ENCODE peak calls at places on chromosome 1, in seven cellular contexts. One of them, this sample, is unnamed.
A peak's percentile ranks its signal among the peaks of the same experiment; 100 is the strongest.

GRCh38 chr1:163959622-163960021 is 599.4 kb upstream of the PBX1 start:
- DNase-seq in psoas muscle: no peak
- DNase-seq in mesothelial cell of epicardium: no peak
- DNase-seq in spleen: no peak
- DNase-seq in ovary: no peak
- DNase-seq in glutamatergic neuron: no peak
- DNase-seq in hepatocyte: no peak
- DNase-seq in this sample: no peak

GRCh38 chr1:175015243-175015642 is 8.0 kb downstream of the MRPS14 start:
- DNase-seq in psoas muscle: no peak
- DNase-seq in mesothelial cell of epicardium: no peak
- DNase-seq in spleen: no peak
- DNase-seq in ovary: no peak
- DNase-seq in glutamatergic neuron: no peak
- DNase-seq in hepatocyte: no peak
- DNase-seq in this sample: no peak

GRCh38 chr1:10516925-10517676 is 42.4 kb downstream of the PEX14 start:
- DNase-seq in psoas muscle: no peak
- DNase-seq in mesothelial cell of epicardium: no peak
- DNase-seq in spleen: no peak
- DNase-seq in ovary: no peak
- DNase-seq in glutamatergic neuron: no peak
- DNase-seq in hepatocyte: no peak
- DNase-seq in this sample: no peak

GRCh38 chr1:216722841-216723240 is 388 bp downstream of the ESRRG start:
- DNase-seq in psoas muscle: no peak
- DNase-seq in mesothelial cell of epicardium: no peak
- DNase-seq in spleen: no peak
- DNase-seq in ovary: no peak
- DNase-seq in glutamatergic neuron: no peak
- DNase-seq in hepatocyte: no peak
- DNase-seq in this sample: no peak

GRCh38 chr1:167668108-167668507 is 38.1 kb downstream of the RCSD1 start:
- DNase-seq in psoas muscle: no peak
- DNase-seq in mesothelial cell of epicardium: no peak
- DNase-seq in spleen: no peak
- DNase-seq in ovary: no peak
- DNase-seq in glutamatergic neuron: no peak
- DNase-seq in hepatocyte: no peak
- DNase-seq in this sample: no peak

GRCh38 chr1:93061895-93062792 is 16.9 kb upstream of the MTF2 start:
- DNase-seq in psoas muscle: no peak
- DNase-seq in mesothelial cell of epicardium: no peak
- DNase-seq in spleen: no peak
- DNase-seq in ovary: no peak
- DNase-seq in glutamatergic neuron: peak; percentile 36
- DNase-seq in hepatocyte: peak; percentile 63
- DNase-seq in this sample: no peak

GRCh38 chr1:197210426-197210825 is 57.6 kb upstream of the CRB1 start:
- DNase-seq in psoas muscle: no peak
- DNase-seq in mesothelial cell of epicardium: no peak
- DNase-seq in spleen: no peak
- DNase-seq in ovary: no peak
- DNase-seq in glutamatergic neuron: no peak
- DNase-seq in hepatocyte: no peak
- DNase-seq in this sample: no peak

GRCh38 chr1:20654104-20654690 is 7.0 kb downstream of the DDOST start:
- DNase-seq in psoas muscle: peak; percentile 53
- DNase-seq in mesothelial cell of epicardium: no peak
- DNase-seq in spleen: no peak
- DNase-seq in ovary: no peak
- DNase-seq in glutamatergic neuron: no peak
- DNase-seq in hepatocyte: no peak
- DNase-seq in this sample: no peak

GRCh38 chr1:22855668-22856606 is 116.7 kb downstream of the LACTBL1 start:
- DNase-seq in psoas muscle: no peak
- DNase-seq in mesothelial cell of epicardium: no peak
- DNase-seq in spleen: no peak
- DNase-seq in ovary: no peak
- DNase-seq in glutamatergic neuron: no peak
- DNase-seq in hepatocyte: no peak
- DNase-seq in this sample: no peak

GRCh38 chr1:166032901-166033371 is 133.9 kb downstream of the FAM78B start:
- DNase-seq in psoas muscle: peak; percentile 15
- DNase-seq in mesothelial cell of epicardium: no peak
- DNase-seq in spleen: no peak
- DNase-seq in ovary: no peak
- DNase-seq in glutamatergic neuron: no peak
- DNase-seq in hepatocyte: no peak
- DNase-seq in this sample: no peak

GRCh38 chr1:199399996-199400714 is 627.4 kb upstream of the NR5A2 start:
- DNase-seq in psoas muscle: no peak
- DNase-seq in mesothelial cell of epicardium: no peak
- DNase-seq in spleen: no peak
- DNase-seq in ovary: no peak
- DNase-seq in glutamatergic neuron: no peak
- DNase-seq in hepatocyte: no peak
- DNase-seq in this sample: no peak

GRCh38 chr1:221154932-221155331 is 275.7 kb downstream of the HLX start:
- DNase-seq in psoas muscle: no peak
- DNase-seq in mesothelial cell of epicardium: no peak
- DNase-seq in spleen: no peak
- DNase-seq in ovary: no peak
- DNase-seq in glutamatergic neuron: no peak
- DNase-seq in hepatocyte: no peak
- DNase-seq in this sample: no peak

GRCh38 chr1:27530192-27530591 is 40.2 kb upstream of the WASF2 start:
- DNase-seq in psoas muscle: no peak
- DNase-seq in mesothelial cell of epicardium: no peak
- DNase-seq in spleen: no peak
- DNase-seq in ovary: no peak
- DNase-seq in glutamatergic neuron: no peak
- DNase-seq in hepatocyte: no peak
- DNase-seq in this sample: no peak

GRCh38 chr1:234564035-234565029 is 45.6 kb downstream of the IRF2BP2 start:
- DNase-seq in psoas muscle: no peak
- DNase-seq in mesothelial cell of epicardium: no peak
- DNase-seq in spleen: no peak
- DNase-seq in ovary: no peak
- DNase-seq in glutamatergic neuron: no peak
- DNase-seq in hepatocyte: peak; percentile 82
- DNase-seq in this sample: no peak

GRCh38 chr1:24069817-24070216 is 42.1 kb downstream of the MYOM3 start:
- DNase-seq in psoas muscle: no peak
- DNase-seq in mesothelial cell of epicardium: no peak
- DNase-seq in spleen: no peak
- DNase-seq in ovary: no peak
- DNase-seq in glutamatergic neuron: no peak
- DNase-seq in hepatocyte: no peak
- DNase-seq in this sample: no peak

GRCh38 chr1:24195146-24195545 is 8.1 kb upstream of the IFNLR1 start:
- DNase-seq in psoas muscle: no peak
- DNase-seq in mesothelial cell of epicardium: no peak
- DNase-seq in spleen: no peak
- DNase-seq in ovary: no peak
- DNase-seq in glutamatergic neuron: no peak
- DNase-seq in hepatocyte: no peak
- DNase-seq in this sample: no peak

GRCh38 chr1:65412984-65413375 is 7.5 kb upstream of the LEPR start:
- DNase-seq in psoas muscle: no peak
- DNase-seq in mesothelial cell of epicardium: no peak
- DNase-seq in spleen: no peak
- DNase-seq in ovary: no peak
- DNase-seq in glutamatergic neuron: no peak
- DNase-seq in hepatocyte: no peak
- DNase-seq in this sample: no peak

GRCh38 chr1:60988827-60989363 is 93.5 kb upstream of the NFIA start:
- DNase-seq in psoas muscle: no peak
- DNase-seq in mesothelial cell of epicardium: no peak
- DNase-seq in spleen: no peak
- DNase-seq in ovary: no peak
- DNase-seq in glutamatergic neuron: no peak
- DNase-seq in hepatocyte: no peak
- DNase-seq in this sample: no peak

GRCh38 chr1:247441621-247442020 is 16.3 kb downstream of the OR2B11 start:
- DNase-seq in psoas muscle: no peak
- DNase-seq in mesothelial cell of epicardium: no peak
- DNase-seq in spleen: no peak
- DNase-seq in ovary: no peak
- DNase-seq in glutamatergic neuron: no peak
- DNase-seq in hepatocyte: no peak
- DNase-seq in this sample: no peak

GRCh38 chr1:207978441-207978840 is 67.5 kb upstream of the CD34 start:
- DNase-seq in psoas muscle: no peak
- DNase-seq in mesothelial cell of epicardium: no peak
- DNase-seq in spleen: no peak
- DNase-seq in ovary: no peak
- DNase-seq in glutamatergic neuron: no peak
- DNase-seq in hepatocyte: no peak
- DNase-seq in this sample: no peak

GRCh38 chr1:26145041-26145959 is 13.6 kb upstream of the FAM110D start:
- DNase-seq in psoas muscle: peak; percentile 76
- DNase-seq in mesothelial cell of epicardium: peak; percentile 81
- DNase-seq in spleen: peak; percentile 88
- DNase-seq in ovary: peak; percentile 70
- DNase-seq in glutamatergic neuron: peak; percentile 81
- DNase-seq in hepatocyte: peak; percentile 94
- DNase-seq in this sample: peak; percentile 79

DNA sequence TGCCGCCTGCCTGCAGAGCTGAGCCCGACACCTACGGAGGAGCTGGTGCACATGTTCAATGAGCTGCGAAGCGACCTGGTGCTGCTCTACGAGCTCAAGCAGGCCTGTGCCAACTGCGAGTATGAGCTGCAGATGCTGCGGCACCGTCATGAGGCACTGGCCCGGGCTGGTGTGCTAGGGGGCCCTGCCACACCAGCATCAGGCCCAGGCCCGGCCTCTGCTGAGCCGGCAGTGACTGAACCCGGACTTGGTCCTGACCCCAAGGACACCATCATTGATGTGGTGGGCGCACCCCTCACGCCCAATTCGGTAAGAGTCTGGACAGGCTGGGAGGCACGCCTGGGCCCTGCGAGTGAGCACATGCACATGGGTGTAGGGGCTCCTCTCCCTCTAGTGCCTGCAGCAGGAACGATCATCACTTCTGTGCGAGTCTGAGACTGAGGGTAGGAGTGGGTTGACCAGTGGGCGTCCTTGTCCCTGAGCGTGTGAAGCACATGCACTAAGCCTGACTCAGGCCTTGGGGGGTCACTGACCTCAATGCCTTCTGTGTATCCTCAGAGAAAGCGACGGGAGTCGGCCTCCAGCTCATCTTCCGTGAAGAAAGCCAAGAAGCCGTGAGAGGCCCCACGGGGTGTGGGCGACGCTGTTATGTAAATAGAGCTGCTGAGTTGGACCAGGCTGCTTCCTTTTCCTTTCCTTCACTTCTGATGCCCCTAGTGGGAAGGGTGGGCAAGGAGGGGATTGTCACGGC is 6.9 kb downstream of the DMAP1 start:
- DNase-seq in psoas muscle: no peak
- DNase-seq in mesothelial cell of epicardium: no peak
- DNase-seq in spleen: peak; percentile 76
- DNase-seq in ovary: no peak
- DNase-seq in glutamatergic neuron: no peak
- DNase-seq in hepatocyte: peak; percentile 43
- DNase-seq in this sample: no peak
- TF ChIP-seq CTCF in psoas muscle: no peak
- TF ChIP-seq CTCF in mesothelial cell of epicardium: no peak
- TF ChIP-seq CTCF in spleen: no peak
- TF ChIP-seq CTCF in ovary: no peak
- TF ChIP-seq CTCF in glutamatergic neuron: no peak
- TF ChIP-seq CTCF in hepatocyte: no peak
- TF ChIP-seq CTCF in this sample: no peak

GRCh38 chr1:245742891-245743290 is 588.1 kb downstream of the KIF26B start:
- DNase-seq in psoas muscle: no peak
- DNase-seq in mesothelial cell of epicardium: no peak
- DNase-seq in spleen: no peak
- DNase-seq in ovary: no peak
- DNase-seq in glutamatergic neuron: peak; percentile 36
- DNase-seq in hepatocyte: no peak
- DNase-seq in this sample: no peak
- TF ChIP-seq CTCF in psoas muscle: no peak
- TF ChIP-seq CTCF in mesothelial cell of epicardium: no peak
- TF ChIP-seq CTCF in spleen: no peak
- TF ChIP-seq CTCF in ovary: no peak
- TF ChIP-seq CTCF in glutamatergic neuron: no peak
- TF ChIP-seq CTCF in hepatocyte: no peak
- TF ChIP-seq CTCF in this sample: no peak

GRCh38 chr1:107531065-107531908 is 390.4 kb downstream of the NTNG1 start:
- DNase-seq in psoas muscle: no peak
- DNase-seq in mesothelial cell of epicardium: no peak
- DNase-seq in spleen: no peak
- DNase-seq in ovary: no peak
- DNase-seq in glutamatergic neuron: no peak
- DNase-seq in hepatocyte: no peak
- DNase-seq in this sample: no peak

GRCh38 chr1:107530543-107530942 is 389.7 kb downstream of the NTNG1 start:
- DNase-seq in psoas muscle: no peak
- DNase-seq in mesothelial cell of epicardium: no peak
- DNase-seq in spleen: no peak
- DNase-seq in ovary: no peak
- DNase-seq in glutamatergic neuron: no peak
- DNase-seq in hepatocyte: no peak
- DNase-seq in this sample: no peak

GRCh38 chr1:107534632-107535031 is 393.8 kb downstream of the NTNG1 start:
- DNase-seq in psoas muscle: no peak
- DNase-seq in mesothelial cell of epicardium: no peak
- DNase-seq in spleen: no peak
- DNase-seq in ovary: no peak
- DNase-seq in glutamatergic neuron: no peak
- DNase-seq in hepatocyte: no peak
- DNase-seq in this sample: no peak

GRCh38 chr1:107529511-107530149 is 388.8 kb downstream of the NTNG1 start:
- DNase-seq in psoas muscle: no peak
- DNase-seq in mesothelial cell of epicardium: no peak
- DNase-seq in spleen: no peak
- DNase-seq in ovary: no peak
- DNase-seq in glutamatergic neuron: no peak
- DNase-seq in hepatocyte: peak; percentile 72
- DNase-seq in this sample: peak; percentile 2

DNA sequence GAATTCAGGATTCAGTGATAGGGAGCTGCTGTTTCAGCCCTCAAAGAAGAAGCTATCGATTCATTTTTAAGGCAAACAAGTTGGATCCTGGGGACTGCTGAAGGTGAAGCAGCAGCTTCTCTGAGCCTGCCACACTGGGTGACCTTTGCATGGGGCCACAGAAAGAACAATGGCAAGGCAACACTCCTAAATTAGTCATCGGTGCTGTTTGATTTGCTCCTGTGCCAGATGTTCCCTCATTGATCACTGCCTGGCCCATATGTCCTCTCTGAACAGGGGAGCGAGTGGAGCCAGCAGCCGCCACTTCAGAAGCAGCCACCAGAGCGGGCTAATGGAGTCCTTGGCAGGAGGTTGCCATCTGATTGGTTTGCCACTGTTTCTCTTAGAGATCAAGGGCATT is 391.5 kb downstream of the NTNG1 start:
- DNase-seq in psoas muscle: no peak
- DNase-seq in mesothelial cell of epicardium: no peak
- DNase-seq in spleen: no peak
- DNase-seq in ovary: no peak
- DNase-seq in glutamatergic neuron: peak; percentile 44
- DNase-seq in hepatocyte: no peak
- DNase-seq in this sample: no peak
- TF ChIP-seq CTCF in psoas muscle: no peak
- TF ChIP-seq CTCF in mesothelial cell of epicardium: no peak
- TF ChIP-seq CTCF in spleen: no peak
- TF ChIP-seq CTCF in ovary: no peak
- TF ChIP-seq CTCF in glutamatergic neuron: no peak
- TF ChIP-seq CTCF in hepatocyte: no peak
- TF ChIP-seq CTCF in this sample: no peak

GRCh38 chr1:28581531-28582247 is 10.4 kb upstream of the RAB42 start:
- DNase-seq in psoas muscle: peak; percentile 96
- DNase-seq in mesothelial cell of epicardium: peak; percentile 97
- DNase-seq in spleen: peak; percentile 98
- DNase-seq in ovary: peak; percentile 94
- DNase-seq in glutamatergic neuron: peak; percentile 94
- DNase-seq in hepatocyte: peak; percentile 97
- DNase-seq in this sample: peak; percentile 98
- TF ChIP-seq CTCF in psoas muscle: no peak
- TF ChIP-seq CTCF in mesothelial cell of epicardium: no peak
- TF ChIP-seq CTCF in spleen: no peak
- TF ChIP-seq CTCF in ovary: peak; percentile 14
- TF ChIP-seq CTCF in glutamatergic neuron: no peak
- TF ChIP-seq CTCF in hepatocyte: no peak
- TF ChIP-seq CTCF in this sample: peak; percentile 11

This sample was measured in neural crest cell.